ENCODE peak calls at places on chromosomes 13 and 19, in five cellular contexts. E is IMR-90, N is H9, B is Caco-2, X is pancreas. H is an unnamed sample.

GRCh38 chr13:112955271-112955937 is 13.6 kb upstream of the MCF2L start:
- DNase-seq in E (no peak), N (no peak), B (no peak), X (no peak), H (peak; percentile 25)

GRCh38 chr13:41276824-41277223 is 13.4 kb upstream of the MTRF1 start:
- DNase-seq in E (no peak), N (no peak), B (no peak), X (no peak), H (no peak)

GRCh38 chr13:44088911-44089851 is 209.5 kb downstream of the LACC1 start:
- DNase-seq in E (no peak), N (no peak), B (no peak), X (no peak), H (no peak)

GRCh38 chr13:98918771-98919170 is 59.1 kb downstream of the DOCK9 start:
- DNase-seq in E (no peak), N (no peak), B (no peak), X (no peak), H (no peak)

GRCh38 chr13:100530645-100531044 is 57.9 kb downstream of the GGACT start:
- DNase-seq in E (peak; percentile 33), N (peak; percentile 27), B (no peak), X (no peak), H (no peak)

GRCh38 chr13:110756268-110756667 is 42.8 kb downstream of the ING1 start:
- DNase-seq in E (peak; percentile 95), N (no peak), B (no peak), X (no peak), H (no peak)

GRCh38 chr13:32010137-32010536 is 21.4 kb upstream of the FRY start:
- DNase-seq in E (peak; percentile 31), N (no peak), B (no peak), X (no peak), H (no peak)

GRCh38 chr19:292951-293350 is 1.7 kb upstream of the PLPP2 start:
- DNase-seq in E (no peak), N (no peak), B (no peak), X (no peak), H (no peak)

GRCh38 chr19:47601180-47601904 is 7.6 kb upstream of the BICRA start:
- DNase-seq in E (no peak), N (no peak), B (peak; percentile 76), X (peak; percentile 65), H (no peak)

GRCh38 chr19:4393947-4394590 is 6.3 kb downstream of the SH3GL1 start:
- DNase-seq in E (no peak), N (no peak), B (no peak), X (no peak), H (no peak)

GRCh38 chr19:38915329-38916321 is 3.6 kb upstream of the CCER2 start:
- DNase-seq in E (no peak), N (no peak), B (no peak), X (no peak), H (no peak)

GRCh38 chr13:98397221-98397620 is 179.7 kb downstream of the STK24 start:
- DNase-seq in E (peak; percentile 40), N (no peak), B (no peak), X (no peak), H (no peak)

GRCh38 chr19:51094696-51095279 is 12.1 kb upstream of the KLK14 start:
- DNase-seq in E (no peak), N (peak; percentile 75), B (no peak), X (no peak), H (no peak)

GRCh38 chr13:109000207-109000606 is 370.8 kb downstream of the MYO16 start:
- DNase-seq in E (no peak), N (no peak), B (no peak), X (no peak), H (no peak)

GRCh38 chr13:30170569-30170968 is 136.8 kb downstream of the KATNAL1 start:
- DNase-seq in E (no peak), N (no peak), B (no peak), X (no peak), H (no peak)

GRCh38 chr13:30164141-30164540 is 143.2 kb downstream of the KATNAL1 start:
- DNase-seq in E (no peak), N (no peak), B (no peak), X (no peak), H (no peak)

GRCh38 chr13:30169442-30169841 is 137.9 kb downstream of the KATNAL1 start:
- DNase-seq in E (no peak), N (no peak), B (no peak), X (no peak), H (no peak)

GRCh38 chr13:30165791-30166190 is 141.6 kb downstream of the KATNAL1 start:
- DNase-seq in E (no peak), N (no peak), B (no peak), X (no peak), H (peak; percentile 61)

GRCh38 chr13:30165071-30165470 is 142.3 kb downstream of the KATNAL1 start:
- DNase-seq in E (no peak), N (no peak), B (no peak), X (no peak), H (no peak)
- TF ChIP-seq CTCF in E (no peak), N (no peak), B (no peak), X (no peak), H (no peak)

DNA sequence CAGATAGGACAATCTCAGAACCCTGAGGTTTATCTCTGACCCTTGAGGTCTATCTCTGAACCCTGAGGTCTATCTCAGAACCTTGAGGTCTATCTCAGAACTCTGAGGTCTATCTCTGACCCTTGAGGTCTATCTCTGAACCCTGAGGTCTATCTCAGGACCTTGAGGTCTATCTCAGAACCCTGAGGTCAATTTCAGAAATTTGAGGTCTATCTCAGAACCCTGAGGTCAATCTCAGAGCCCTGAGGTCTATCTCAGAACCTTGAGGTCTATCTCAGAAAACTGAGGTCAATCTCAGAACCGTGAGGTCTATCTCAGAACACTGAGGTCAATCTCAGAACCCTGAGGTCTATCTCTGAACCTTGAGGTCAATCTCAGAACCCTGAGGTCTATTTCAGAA is 2.3 kb downstream of the TLE2 start:
- DNase-seq in E (no peak), N (no peak), B (no peak), X (no peak), H (no peak)
- H3K27me3 ChIP-seq in E (peaks cover 60% of the 10 kb centered on the region), N (peaks cover 2% of the 10 kb centered on the region), B (no peaks in the 10 kb centered on the region), X (no peaks in the 10 kb centered on the region), H (peaks cover 3% of the 10 kb centered on the region)

GRCh38 chr19:8506402-8506957 is 4.0 kb upstream of the PRAM1 start:
- DNase-seq in E (no peak), N (peak; percentile 69), B (no peak), X (no peak), H (no peak)
- TF ChIP-seq CTCF in E (no peak), N (peak; percentile 33), B (peak; percentile 5), X (no peak), H (no peak)

GRCh38 chr19:15453091-15453498 is 3.3 kb upstream of the WIZ start:
- DNase-seq in E (no peak), N (peak; percentile 56), B (no peak), X (no peak), H (no peak)

GRCh38 chr19:15454371-15454800 is 4.6 kb upstream of the WIZ start:
- DNase-seq in E (no peak), N (no peak), B (no peak), X (peak; percentile 40), H (no peak)

GRCh38 chr19:15455996-15456395 is 6.2 kb upstream of the WIZ start:
- DNase-seq in E (no peak), N (no peak), B (no peak), X (no peak), H (no peak)

GRCh38 chr19:15452111-15453047 is 2.6 kb upstream of the WIZ start:
- DNase-seq in E (peak; percentile 58), N (peak; percentile 99), B (peak; percentile 62), X (peak; percentile 85), H (peak; percentile 95)

DNA sequence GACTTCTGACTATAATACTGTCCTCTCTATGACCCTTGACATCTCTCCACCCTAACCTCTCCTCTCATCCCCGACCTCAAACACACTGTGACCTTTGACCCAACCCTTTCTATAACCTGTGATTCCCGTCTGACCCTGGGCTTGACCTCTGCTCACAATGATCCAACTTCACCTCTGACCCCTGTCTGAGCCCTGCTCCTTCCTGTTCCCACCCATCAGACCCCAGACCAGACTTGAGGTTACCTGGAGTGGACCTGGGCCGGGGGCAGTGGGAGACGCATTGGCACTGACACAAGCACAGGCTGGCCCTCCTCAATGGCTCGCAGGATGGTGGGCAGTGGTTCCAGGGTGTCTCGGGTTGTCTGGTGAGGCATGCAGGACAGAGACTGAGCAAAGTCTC is 4.2 kb upstream of the WIZ start:
- DNase-seq in E (no peak), N (no peak), B (no peak), X (no peak), H (peak; percentile 63)
- H3K27me3 ChIP-seq in E (peaks cover 35% of the 10 kb centered on the region), N (peaks cover 14% of the 10 kb centered on the region), B (no peaks in the 10 kb centered on the region), X (peaks cover 12% of the 10 kb centered on the region), H (peaks cover 4% of the 10 kb centered on the region)